ENCODE peak calls at places on chromosome 1, in nine cellular contexts. U, N, Q, W, O, D, E, G and V are unnamed samples.

GRCh38 chr1:53971718-53972117 is 25.6 kb downstream of the LRRC42 start:
- DNase-seq in U (no peak), N (no peak), Q (no peak), W (no peak), O (no peak), D (no peak), E (no peak), G (no peak), V (no peak)

GRCh38 chr1:11731719-11732283 is 4.1 kb upstream of the AGTRAP start:
- DNase-seq in U (peak), N (peak), Q (peak), W (peak), O (peak), D (peak), E (peak), G (peak), V (no peak)

GRCh38 chr1:184497962-184498723 is 111.3 kb downstream of the C1orf21 start:
- DNase-seq in U (no peak), N (no peak), Q (no peak), W (no peak), O (no peak), D (no peak), E (no peak), G (no peak), V (no peak)

GRCh38 chr1:201309420-201309819 is 26.1 kb downstream of the PKP1 start:
- DNase-seq in U (peak), N (peak), Q (peak), W (peak), O (peak), D (peak), E (peak), G (peak), V (no peak)

GRCh38 chr1:165253818-165254254 is 102.7 kb downstream of the LMX1A start:
- DNase-seq in U (no peak), N (no peak), Q (no peak), W (no peak), O (no peak), D (no peak), E (no peak), G (no peak), V (no peak)

GRCh38 chr1:179251675-179252074 is 22.2 kb upstream of the ABL2 start:
- DNase-seq in U (no peak), N (no peak), Q (no peak), W (peak), O (no peak), D (no peak), E (no peak), G (peak), V (no peak)

GRCh38 chr1:10730985-10731384 is 65.5 kb downstream of the CASZ1 start:
- DNase-seq in U (no peak), N (no peak), Q (no peak), W (peak), O (no peak), D (no peak), E (no peak), G (peak), V (no peak)

GRCh38 chr1:34162852-34163766 is 1.9 kb downstream of the CSMD2 start:
- DNase-seq in U (peak), N (peak), Q (peak), W (peak), O (peak), D (peak), E (peak), G (peak), V (no peak)

GRCh38 chr1:168709896-168710305 is 19.1 kb downstream of the DPT start:
- DNase-seq in U (no peak), N (no peak), Q (no peak), W (peak), O (no peak), D (no peak), E (no peak), G (peak), V (no peak)

GRCh38 chr1:161176468-161177111 is 717 bp downstream of the B4GALT3 start:
- DNase-seq in U (no peak), N (peak), Q (no peak), W (no peak), O (no peak), D (no peak), E (no peak), G (no peak), V (no peak)

GRCh38 chr1:161177112-161177935 is at the start of gene B4GALT3:
- DNase-seq in U (peak), N (peak), Q (peak), W (peak), O (peak), D (peak), E (peak), G (peak), V (peak)

GRCh38 chr1:161177936-161178244 is 583 bp upstream of the B4GALT3 start:
- DNase-seq in U (no peak), N (no peak), Q (no peak), W (no peak), O (no peak), D (no peak), E (no peak), G (no peak), V (no peak)

GRCh38 chr1:161174911-161175310 is 2.4 kb downstream of the B4GALT3 start:
- DNase-seq in U (no peak), N (peak), Q (no peak), W (no peak), O (no peak), D (no peak), E (no peak), G (no peak), V (no peak)

DNA sequence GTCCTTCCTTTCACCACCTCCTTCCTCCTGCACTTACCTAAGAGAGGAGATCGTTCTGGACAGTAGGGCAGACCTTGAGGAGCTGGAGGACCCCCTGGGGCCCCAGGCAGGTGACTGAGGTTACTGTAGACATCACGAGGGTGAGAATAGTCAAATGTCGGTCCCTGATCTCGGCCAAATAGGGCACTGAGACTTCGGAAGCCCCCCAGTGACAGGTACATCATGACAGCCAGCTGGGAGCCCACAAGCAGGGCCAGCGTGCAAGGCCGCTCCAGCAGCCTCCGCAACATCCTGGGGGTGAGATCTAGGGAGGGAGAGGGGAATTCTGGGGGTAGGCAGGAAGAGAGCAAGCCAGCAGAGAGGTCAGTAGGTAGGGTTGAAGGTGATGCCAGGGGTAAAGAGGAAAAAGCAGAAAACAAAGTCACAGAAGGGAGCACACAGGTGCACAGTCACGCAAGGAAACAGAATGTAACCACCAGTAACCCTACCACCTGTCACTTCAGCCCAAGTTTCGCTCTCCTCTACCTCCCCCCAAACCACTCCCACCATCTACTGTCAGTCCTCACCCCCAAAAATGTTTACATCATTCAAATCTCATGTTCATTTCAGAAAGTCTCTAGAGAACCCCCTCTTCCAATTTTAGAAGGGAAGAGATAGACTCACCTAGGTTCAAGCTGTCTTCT is 1.4 kb downstream of the B4GALT3 start:
- DNase-seq in U (no peak), N (peak), Q (no peak), W (no peak), O (no peak), D (no peak), E (no peak), G (no peak), V (no peak)
- H3K27ac ChIP-seq in U (peak), N (peak), Q (peak), W (no peak), O (peak), D (peak), E (peak), G (no peak), V (peak)

DNA sequence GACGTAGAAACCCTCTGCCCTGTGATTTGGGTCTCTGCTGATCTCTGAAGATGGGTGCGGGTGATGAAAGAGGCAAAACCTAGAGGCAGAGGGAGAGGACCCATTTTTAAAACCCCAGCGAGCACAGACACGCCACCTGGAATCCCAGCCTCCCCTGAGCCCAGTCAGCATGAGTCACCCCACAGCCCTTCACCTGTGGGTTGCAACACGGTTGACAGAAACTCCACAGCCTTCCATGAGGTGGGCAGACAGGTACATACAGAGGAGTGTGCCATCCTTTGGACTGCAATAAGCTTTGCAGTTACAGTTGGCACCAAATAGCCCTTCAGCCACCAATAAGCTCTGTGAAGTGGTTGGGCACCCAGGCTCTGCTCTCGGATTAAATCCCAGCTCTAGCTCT is 2.1 kb upstream of the GRHL3 start:
- DNase-seq in U (no peak), N (no peak), Q (no peak), W (no peak), O (no peak), D (no peak), E (no peak), G (no peak), V (no peak)
- TF ChIP-seq CTCF in U (no peak), N (no peak), Q (no peak), W (no peak), O (no peak), D (no peak), E (no peak), G (no peak), V (no peak)

GRCh38 chr1:228088586-228089498 is 6.3 kb downstream of the ARF1 start:
- DNase-seq in U (no peak), N (peak), Q (peak), W (no peak), O (peak), D (peak), E (peak), G (peak), V (no peak)
- H3K27ac ChIP-seq in U (no peak), N (peak), Q (no peak), W (peak), O (no peak), D (no peak), E (peak), G (no peak), V (peak)

DNA sequence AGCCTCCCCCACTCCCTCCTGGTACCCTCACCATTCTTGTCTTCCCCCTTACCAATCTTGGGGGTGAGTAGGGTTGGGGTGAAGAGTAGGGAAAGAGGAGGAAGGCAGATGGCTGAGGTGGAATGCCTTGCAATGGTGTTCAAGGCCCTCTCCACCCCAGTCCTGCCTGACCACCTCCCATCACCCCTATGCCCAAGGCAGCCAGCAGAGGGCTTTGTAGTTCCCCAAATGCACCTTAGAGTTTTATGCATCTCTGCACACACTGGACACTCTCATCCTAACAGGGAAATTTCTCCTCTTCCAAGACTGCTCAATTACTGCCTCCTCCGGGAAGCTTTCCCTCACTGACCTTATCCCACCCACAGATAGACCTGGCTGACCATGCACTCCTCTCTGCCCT is 15.4 kb downstream of the KIF17 start:
- DNase-seq in U (no peak), N (no peak), Q (no peak), W (no peak), O (no peak), D (no peak), E (no peak), G (peak), V (no peak)
- TF ChIP-seq CTCF in U (no peak), N (no peak), Q (no peak), W (no peak), O (no peak), D (no peak), E (no peak), G (peak), V (no peak)

GRCh38 chr1:156508205-156508954 is 7.8 kb upstream of the MEF2D start:
- DNase-seq in U (peak), N (peak), Q (peak), W (no peak), O (peak), D (peak), E (peak), G (peak), V (no peak)

GRCh38 chr1:156508955-156509234 is 8.3 kb upstream of the MEF2D start:
- DNase-seq in U (no peak), N (peak), Q (no peak), W (no peak), O (peak), D (no peak), E (no peak), G (no peak), V (no peak)

GRCh38 chr1:156511656-156512055 is 11.1 kb upstream of the MEF2D start:
- DNase-seq in U (no peak), N (no peak), Q (no peak), W (no peak), O (no peak), D (no peak), E (no peak), G (peak), V (no peak)

GRCh38 chr1:156509424-156510035 is 9.0 kb upstream of the MEF2D start:
- DNase-seq in U (no peak), N (peak), Q (peak), W (no peak), O (no peak), D (no peak), E (no peak), G (no peak), V (no peak)

GRCh38 chr1:156510709-156511108 is 10.1 kb upstream of the MEF2D start:
- DNase-seq in U (peak), N (peak), Q (peak), W (no peak), O (peak), D (peak), E (peak), G (peak), V (no peak)
- H3K27ac ChIP-seq in U (no peak), N (peak), Q (peak), W (no peak), O (peak), D (peak), E (no peak), G (no peak), V (no peak)

DNA sequence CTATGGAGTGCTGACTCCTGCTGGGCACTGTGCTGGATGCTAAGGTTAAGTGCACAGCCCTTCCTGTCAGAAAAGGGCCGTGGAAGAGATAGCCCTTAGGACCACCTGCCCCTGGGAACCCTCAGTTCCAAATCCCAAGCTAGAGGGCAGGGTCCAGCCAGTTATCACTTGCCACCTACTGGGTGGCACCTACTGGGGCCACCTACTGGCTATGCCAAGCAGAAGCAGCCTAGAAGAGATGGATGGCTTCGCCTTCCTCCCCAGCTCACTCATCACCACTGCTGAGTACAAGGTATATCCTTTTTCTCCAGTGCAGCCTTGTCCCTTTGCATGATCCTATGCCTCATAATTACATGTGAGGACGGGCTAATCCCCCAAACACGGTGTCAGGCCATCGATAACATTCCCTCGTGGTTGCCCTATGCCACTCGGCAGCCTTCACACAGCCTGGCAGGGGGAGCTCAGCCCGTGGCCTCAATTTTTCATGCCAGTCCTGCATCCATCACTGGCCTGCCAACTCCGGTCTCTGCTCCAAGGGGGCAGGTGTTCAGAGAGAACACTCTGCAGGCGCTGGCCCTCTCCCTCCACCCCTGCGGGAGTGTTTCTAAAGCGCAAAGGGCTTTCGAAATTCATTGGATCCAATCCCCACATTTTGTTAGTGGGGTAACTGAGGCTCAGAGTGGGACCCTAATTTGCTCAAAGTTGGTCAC is 49.0 kb downstream of the SYT2 start:
- DNase-seq in U (no peak), N (no peak), Q (no peak), W (no peak), O (no peak), D (no peak), E (no peak), G (no peak), V (no peak)
- TF ChIP-seq CTCF in U (peak), N (peak), Q (no peak), W (no peak), O (no peak), D (no peak), E (no peak), G (no peak), V (peak)

DNA sequence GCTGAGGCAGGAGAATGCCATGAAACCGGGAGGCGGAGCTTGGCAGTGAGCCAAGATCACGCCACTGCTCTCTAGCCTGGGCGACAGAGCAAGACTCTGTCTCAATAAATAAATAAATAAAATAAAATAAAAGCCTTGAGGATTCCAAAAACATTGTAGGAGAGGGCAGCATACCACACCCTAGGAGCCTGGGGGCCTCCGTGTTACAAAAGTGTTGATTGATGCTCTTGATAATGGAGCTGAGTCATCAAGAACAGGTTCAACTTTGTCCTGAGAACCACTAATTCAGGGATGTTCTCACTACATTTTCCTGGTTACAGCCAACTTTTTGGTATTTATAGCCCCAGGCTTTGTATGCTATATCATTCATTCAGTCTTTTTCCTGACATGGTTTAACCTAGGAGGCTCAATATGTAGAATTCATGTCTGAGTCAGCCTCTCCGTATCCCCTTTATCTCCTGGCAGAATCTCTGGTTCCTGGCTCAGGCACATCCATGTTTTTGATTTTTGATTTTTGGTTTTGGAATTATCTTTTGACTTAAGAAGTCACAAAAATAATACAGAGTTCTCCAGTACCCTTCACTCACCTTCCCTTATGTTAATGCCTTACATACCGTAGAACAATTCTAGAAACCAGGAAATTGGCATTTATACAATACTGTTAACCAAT is 69.4 kb downstream of the LRRC8D start:
- DNase-seq in U (no peak), N (no peak), Q (no peak), W (peak), O (no peak), D (no peak), E (no peak), G (peak), V (no peak)
- H3K27ac ChIP-seq in U (no peak), N (no peak), Q (no peak), W (peak), O (no peak), D (no peak), E (no peak), G (no peak), V (no peak)

DNA sequence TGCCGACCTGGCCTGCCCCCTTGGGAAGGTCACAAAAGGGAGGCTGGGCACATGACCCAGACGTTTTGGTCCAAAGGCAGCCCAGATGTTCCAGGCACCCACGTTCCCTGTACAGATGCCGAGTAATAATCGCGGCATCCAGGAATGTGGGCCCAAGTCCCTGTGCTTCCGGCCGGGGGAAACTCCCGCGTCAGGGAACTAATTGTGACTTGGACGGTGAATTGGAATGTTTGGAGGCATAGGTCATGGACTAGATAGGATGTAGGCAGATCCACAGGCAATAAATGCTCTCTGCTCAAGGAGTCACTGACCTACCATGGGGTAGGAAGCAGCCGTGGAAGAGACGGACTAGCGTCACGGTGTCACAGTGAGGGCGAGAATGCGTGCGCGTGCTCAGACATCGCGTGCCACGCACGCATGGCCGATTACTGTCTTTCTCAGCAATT is 178.4 kb downstream of the DUSP10 start:
- DNase-seq in U (no peak), N (no peak), Q (no peak), W (no peak), O (no peak), D (peak), E (no peak), G (no peak), V (no peak)
- TF ChIP-seq CTCF in U (no peak), N (no peak), Q (no peak), W (no peak), O (no peak), D (no peak), E (no peak), G (no peak), V (no peak)